ENCODE peak calls at places on chromosomes 7 and 10, in five cellular contexts. A, W, R, S and C are unnamed samples.

GRCh38 chr7:6460990-6461584 is 13.3 kb upstream of the DAGLB start:
- DNase-seq in R (no peak), A (no peak), W (no peak), S (no peak), C (no peak)

GRCh38 chr7:87223666-87224065 is 4.1 kb upstream of the TMEM243 start:
- DNase-seq in A (no peak), S (peak), R (no peak), W (no peak), C (no peak)

GRCh38 chr10:8065651-8066050 is 11.2 kb downstream of the GATA3 start:
- DNase-seq in S (no peak), A (no peak), R (no peak), W (no peak), C (no peak)

GRCh38 chr7:1552200-1552599 is 3.8 kb downstream of the TMEM184A start:
- DNase-seq in S (no peak), R (no peak), W (no peak), A (no peak), C (no peak)

GRCh38 chr7:47170516-47170915 is 411.4 kb downstream of the TNS3 start:
- DNase-seq in W (peak), R (no peak), A (no peak), S (peak), C (no peak)

GRCh38 chr7:28677668-28678067 is 265.4 kb downstream of the CREB5 start:
- DNase-seq in A (no peak), S (no peak), W (no peak), R (no peak), C (no peak)

GRCh38 chr10:30378607-30379006 is 29.5 kb upstream of the MTPAP start:
- DNase-seq in S (peak), A (no peak), R (peak), W (no peak), C (no peak)

GRCh38 chr7:155836216-155837125 is 24.2 kb upstream of the SHH start:
- DNase-seq in A (no peak), W (no peak), R (no peak), S (no peak), C (no peak)

GRCh38 chr10:103991393-103992128 is 24.6 kb downstream of the SLK start:
- DNase-seq in W (no peak), R (no peak), A (no peak), S (no peak), C (no peak)

GRCh38 chr7:12771378-12771877 is 84.0 kb downstream of the ARL4A start:
- DNase-seq in S (peak), W (peak), R (no peak), A (no peak), C (no peak)

GRCh38 chr10:86363184-86363832 is 3.3 kb downstream of the GRID1 start:
- DNase-seq in W (no peak), R (peak), S (no peak), A (peak), C (no peak)

DNA sequence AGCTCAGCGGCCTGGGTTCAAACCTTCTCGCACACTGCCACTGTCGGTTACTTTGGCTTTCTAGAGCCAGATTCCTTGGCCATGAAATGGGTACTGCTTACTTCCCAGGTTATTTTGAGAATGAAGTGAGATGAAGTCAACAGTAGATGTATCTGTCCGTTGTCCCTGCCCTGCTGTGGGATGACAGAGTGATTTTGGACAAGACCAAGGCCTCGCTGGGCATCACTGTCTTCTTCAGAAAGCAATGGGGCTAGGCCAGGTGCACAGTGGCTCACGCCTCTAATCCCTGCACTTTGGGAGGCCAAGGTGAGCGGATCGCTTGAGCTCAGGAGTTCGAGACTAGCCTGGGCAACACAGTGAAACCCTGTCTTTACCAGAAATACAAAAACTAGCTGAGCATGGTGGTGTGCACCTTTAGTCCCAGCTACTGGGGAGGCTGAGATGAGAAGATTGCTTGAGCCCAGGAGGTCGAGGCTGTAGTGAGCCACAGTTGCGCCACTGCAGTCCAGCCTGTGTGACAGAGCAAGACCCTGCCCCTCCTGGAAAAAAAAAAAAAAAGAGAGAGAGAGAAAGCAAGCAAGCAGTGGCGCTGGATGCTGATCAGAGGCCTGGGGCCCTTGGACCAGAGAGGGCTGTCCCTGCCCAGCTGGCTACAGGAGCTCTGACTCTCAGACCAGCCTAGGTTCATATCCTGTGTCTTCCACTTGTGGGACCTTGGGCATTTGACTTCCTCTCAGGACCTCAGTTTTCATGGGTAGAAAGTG is 25.8 kb downstream of the ZMIZ1 start:
- DNase-seq in A (no peak), W (no peak), S (no peak), R (no peak), C (no peak)
- H3K9ac ChIP-seq in A (peak), W (peak), S (peak), R (no peak), C (no peak)

DNA sequence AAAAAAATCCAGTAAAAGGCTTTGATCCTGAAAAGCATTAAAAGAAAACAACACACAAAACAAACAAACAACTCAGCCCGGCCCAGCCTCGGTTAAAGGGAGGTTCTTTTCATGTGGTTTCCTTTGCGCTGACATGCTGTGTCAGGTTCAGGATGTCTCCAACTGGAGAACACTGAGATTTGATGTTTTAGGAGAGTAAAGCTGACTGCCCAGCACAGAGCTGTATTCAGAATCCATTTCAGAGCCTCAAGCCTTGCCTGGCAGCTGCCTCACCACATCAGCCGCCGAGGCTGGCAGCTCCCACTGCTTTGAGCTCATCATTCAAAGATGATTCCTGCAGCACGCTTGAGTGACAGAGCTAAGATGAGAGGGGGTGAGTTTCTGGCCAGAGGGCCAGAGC is 205.8 kb upstream of the LYZL1 start:
- DNase-seq in W (no peak), S (no peak), A (no peak), R (no peak), C (peak)
- H3K4me2 ChIP-seq in W (no peak), S (no peak), A (no peak), R (no peak), C (no peak)

GRCh38 chr10:50595785-50596184 is 28.0 kb downstream of the SGMS1 start:
- DNase-seq in R (no peak), A (no peak), S (no peak), W (no peak), C (no peak)

GRCh38 chr10:50594012-50594411 is 29.7 kb downstream of the SGMS1 start:
- DNase-seq in A (no peak), S (peak), R (no peak), W (peak), C (no peak)

GRCh38 chr10:50590935-50591334 is 32.8 kb downstream of the SGMS1 start:
- DNase-seq in W (no peak), R (no peak), A (no peak), S (no peak), C (no peak)

GRCh38 chr10:50593523-50593922 is 30.2 kb downstream of the SGMS1 start:
- DNase-seq in A (no peak), S (peak), W (peak), R (no peak), C (no peak)

GRCh38 chr10:50592961-50593418 is 30.8 kb downstream of the SGMS1 start:
- DNase-seq in R (no peak), S (peak), A (no peak), W (peak), C (no peak)
- H3K9ac ChIP-seq in R (no peak), S (no peak), A (peak), W (no peak), C (no peak)

GRCh38 chr7:117970806-117971205 is 97.6 kb upstream of the CTTNBP2 start:
- DNase-seq in W (no peak), A (no peak), R (no peak), S (no peak), C (no peak)
- H3K4me2 ChIP-seq in W (no peak), A (no peak), R (no peak), S (no peak), C (no peak)

DNA sequence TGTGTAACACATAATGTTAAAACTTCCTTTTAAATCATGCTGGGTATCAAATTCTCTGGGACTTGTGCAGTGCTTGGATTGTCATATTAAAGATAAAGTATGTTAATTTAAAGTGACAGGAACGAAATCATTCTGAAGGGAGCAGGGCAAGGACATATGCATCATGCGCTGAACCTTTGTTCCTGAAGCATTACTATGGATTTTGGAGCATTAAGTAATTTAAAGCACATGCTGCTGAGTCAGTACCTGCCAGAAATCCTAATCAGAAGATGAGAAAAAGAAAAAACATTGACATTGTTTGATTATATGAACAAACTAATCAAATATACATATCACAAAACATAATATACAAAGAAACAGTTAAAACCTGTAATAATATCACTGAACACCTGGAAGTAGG is 101.4 kb downstream of the MICU1 start:
- DNase-seq in W (no peak), R (no peak), S (no peak), A (no peak), C (no peak)
- H3K9ac ChIP-seq in W (no peak), R (no peak), S (no peak), A (no peak), C (no peak)

GRCh38 chr7:106346167-106346677 is 61.4 kb upstream of the NAMPT start:
- DNase-seq in R (no peak), A (no peak), S (no peak), W (peak), C (no peak)
- H3K4me2 ChIP-seq in R (no peak), A (peak), S (peak), W (peak), C (no peak)

GRCh38 chr7:149414171-149414570 is 46.7 kb downstream of the ZNF777 start:
- DNase-seq in S (no peak), A (no peak), W (no peak), R (no peak), C (peak)

GRCh38 chr7:149420006-149420405 is 40.9 kb downstream of the ZNF777 start:
- DNase-seq in A (no peak), S (no peak), R (no peak), W (no peak), C (no peak)

GRCh38 chr7:149409889-149410288 is 51.0 kb downstream of the ZNF777 start:
- DNase-seq in A (no peak), W (no peak), S (no peak), R (no peak), C (no peak)

GRCh38 chr7:149414745-149415390 is 46.0 kb downstream of the ZNF777 start:
- DNase-seq in W (peak), R (peak), S (peak), A (no peak), C (no peak)

DNA sequence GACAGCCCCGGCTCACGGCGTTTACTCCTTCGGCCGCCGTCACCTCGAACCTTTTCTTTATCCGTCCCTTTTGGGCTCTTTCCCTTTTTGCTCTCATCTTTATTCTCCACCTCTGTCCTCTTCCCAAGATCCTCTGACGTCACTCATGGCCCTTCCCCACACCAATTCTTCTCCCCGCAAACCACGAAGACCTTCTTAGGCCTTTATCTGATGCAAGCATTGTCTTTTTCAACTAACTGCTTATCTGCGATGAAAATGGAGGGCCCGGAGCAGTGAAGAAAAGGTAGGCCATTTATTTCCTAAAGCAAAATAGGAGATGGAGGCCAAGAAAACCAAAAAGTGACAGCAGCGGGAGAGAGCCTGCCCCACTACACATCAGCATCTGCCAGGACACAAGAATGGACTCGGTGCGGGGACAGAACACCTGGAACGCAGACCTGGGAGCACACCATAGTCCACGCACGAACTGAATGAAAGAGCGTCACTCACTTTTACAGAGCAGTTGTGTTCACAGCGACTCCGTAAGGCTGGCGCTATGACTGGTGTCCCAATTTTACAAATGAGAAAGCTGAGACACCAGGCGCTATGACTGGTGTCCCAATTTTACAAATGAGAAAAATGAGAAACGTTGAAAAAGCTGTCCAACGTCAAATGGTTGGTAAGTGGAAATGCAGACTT is 45.3 kb downstream of the ZNF777 start:
- DNase-seq in A (no peak), R (no peak), W (peak), S (peak), C (no peak)
- H3K9ac ChIP-seq in A (no peak), R (peak), W (no peak), S (no peak), C (no peak)